ENCODE peak calls at places on chromosomes 12 and 14, in eight cellular contexts. O is pancreas; B is NCI-H1417; I is lower lobe of right lung; W is activated naive CD4-positive, alpha-beta T cell treated with anti-CD3 and anti-CD28 coated beads, Interleukin-2, amount 50 U/mL, for 16 hours; U is KG1; D is T follicular helper cell; T is adipocyte. A is an unnamed sample.

GRCh38 chr12:11981174-11981733 is 89.5 kb upstream of the BCL2L14 start:
- DNase-seq in T (no peak), B (no peak), I (no peak), U (no peak), W (peak; percentile 45), O (no peak), D (peak; percentile 49), A (peak; percentile 18)

GRCh38 chr12:31324845-31325523 is 966 bp downstream of the SINHCAF start:
- DNase-seq in U (no peak), I (peak; percentile 71), O (peak; percentile 55), D (peak; percentile 23), W (peak; percentile 57), B (peak; percentile 90), T (peak; percentile 72), A (peak; percentile 66)

GRCh38 chr14:63578300-63578699 is 35.1 kb upstream of the PPP2R5E start:
- DNase-seq in O (no peak), I (no peak), T (peak; percentile 8), W (no peak), D (no peak), U (no peak), B (no peak), A (no peak)

GRCh38 chr12:113292091-113292490 is 42.8 kb downstream of the SLC8B1 start:
- DNase-seq in W (no peak), I (no peak), B (no peak), U (no peak), O (no peak), D (no peak), T (peak; percentile 51), A (peak; percentile 68)

GRCh38 chr12:104455594-104456416 is 943 bp upstream of the CHST11 start:
- DNase-seq in T (peak; percentile 25), O (no peak), D (no peak), B (no peak), W (no peak), U (no peak), I (no peak), A (no peak)

GRCh38 chr14:70845601-70846000 is 36.3 kb upstream of the MAP3K9 start:
- DNase-seq in U (no peak), D (no peak), O (no peak), B (no peak), W (no peak), T (no peak), I (no peak), A (no peak)

GRCh38 chr12:2613674-2614073 is 181.1 kb upstream of the FKBP4 start:
- DNase-seq in W (no peak), D (no peak), O (no peak), U (no peak), T (peak; percentile 99), I (no peak), B (no peak), A (peak; percentile 98)

GRCh38 chr14:89337912-89338311 is 79.1 kb downstream of the FOXN3 start:
- DNase-seq in I (no peak), T (peak; percentile 24), D (no peak), U (no peak), O (no peak), W (no peak), B (no peak), A (peak; percentile 38)

GRCh38 chr12:119318811-119319210 is 15.7 kb upstream of the CCDC60 start:
- DNase-seq in I (no peak), B (no peak), U (no peak), T (no peak), O (no peak), D (no peak), W (no peak), A (no peak)

GRCh38 chr12:62813031-62813829 is 121.7 kb downstream of the PPM1H start:
- DNase-seq in U (no peak), T (peak; percentile 90), D (no peak), O (peak; percentile 38), B (peak; percentile 22), W (peak; percentile 22), I (peak; percentile 80), A (peak; percentile 76)

GRCh38 chr14:95575820-95576473 is 41.1 kb downstream of the GLRX5 start:
- DNase-seq in U (no peak), B (no peak), D (no peak), W (no peak), I (no peak), O (no peak), T (no peak), A (no peak)

GRCh38 chr12:51371295-51371953 is 19.8 kb downstream of the GALNT6 start:
- DNase-seq in I (no peak), B (peak; percentile 65), O (peak; percentile 62), D (no peak), T (peak; percentile 98), W (no peak), U (no peak), A (peak; percentile 99)

GRCh38 chr14:84554136-84554535 is 975.8 kb upstream of the FLRT2 start:
- DNase-seq in D (no peak), B (no peak), O (no peak), T (no peak), U (no peak), I (no peak), W (no peak), A (no peak)

GRCh38 chr12:120175537-120175936 is 19.0 kb downstream of the GCN1 start:
- DNase-seq in B (no peak), U (no peak), W (no peak), I (no peak), T (no peak), D (no peak), O (no peak), A (no peak)

GRCh38 chr14:92589213-92589852 is 75.8 kb downstream of the RIN3 start:
- DNase-seq in I (no peak), O (no peak), U (no peak), W (no peak), B (peak; percentile 55), T (peak; percentile 15), D (no peak), A (peak; percentile 51)

GRCh38 chr12:48351022-48351708 is 446 bp upstream of the ZNF641 start:
- DNase-seq in W (no peak), T (peak; percentile 90), U (no peak), O (peak; percentile 77), I (peak; percentile 84), B (peak; percentile 89), D (no peak), A (peak; percentile 69)

A was measured in EH.